ENCODE peak calls at places on chromosome 5, in eight cellular contexts. C is Peyer's patch, T is glutamatergic neuron, Y is COR-L47, A is left lung, N is ACHN, X is HCT116, B is psoas muscle. W is an unnamed sample.

GRCh38 chr5:9239071-9239470 is 306.8 kb downstream of the SEMA5A start:
- DNase-seq in A (no peak), Y (no peak), T (no peak), C (no peak), N (no peak), X (no peak), B (no peak), W (no peak)

GRCh38 chr5:168776023-168776422 is 196.9 kb upstream of the PANK3 start:
- DNase-seq in T (peak; percentile 46), A (no peak), B (no peak), N (no peak), C (no peak), Y (no peak), X (no peak), W (no peak)

GRCh38 chr5:77781076-77781475 is 4.9 kb upstream of the TBCA start:
- DNase-seq in B (no peak), C (no peak), X (no peak), Y (no peak), N (no peak), T (no peak), A (no peak), W (no peak)

GRCh38 chr5:170313344-170313743 is 15.8 kb upstream of the LCP2 start:
- DNase-seq in X (no peak), B (no peak), Y (no peak), C (no peak), A (no peak), T (no peak), N (no peak), W (no peak)

GRCh38 chr5:36058776-36059175 is 7.9 kb downstream of the UGT3A2 start:
- DNase-seq in X (no peak), N (no peak), Y (no peak), A (no peak), T (no peak), B (no peak), C (no peak), W (no peak)

GRCh38 chr5:141952030-141952429 is 6.0 kb downstream of the PCDH12 start:
- DNase-seq in T (no peak), X (no peak), N (no peak), B (no peak), Y (no peak), A (no peak), C (no peak), W (no peak)

GRCh38 chr5:83255268-83255667 is 177.9 kb downstream of the XRCC4 start:
- DNase-seq in Y (no peak), T (no peak), C (no peak), N (peak; percentile 59), B (no peak), X (no peak), A (no peak), W (no peak)

GRCh38 chr5:109900911-109901627 is 211.3 kb downstream of the MAN2A1 start:
- DNase-seq in Y (no peak), X (no peak), N (no peak), B (no peak), C (no peak), T (no peak), A (no peak), W (no peak)

GRCh38 chr5:91848453-91848852 is 465.3 kb upstream of the ARRDC3 start:
- DNase-seq in B (no peak), C (no peak), N (peak; percentile 12), A (no peak), T (no peak), X (peak; percentile 81), Y (no peak), W (no peak)

GRCh38 chr5:270340-270739 is 1.1 kb upstream of the PDCD6 start:
- DNase-seq in C (no peak), T (no peak), B (no peak), N (no peak), Y (no peak), X (no peak), A (no peak), W (no peak)